ENCODE peak calls at places on chromosomes 1 and 21, in nine cellular contexts. M is iPS DF 6.9; Q is ELR; I is HTR-8/SVneo; B is EH; K is A549; Z is stimulated activated CD4-positive, alpha-beta T cell treated with anti-CD3 and anti-CD28 coated beads, Interleukin-1b, Interleukin-23, amount 100 ng/mL, for 4 hours; J is Right ventricle myocardium superior; P is DMS 273 treated with DMSO at 0.1 percent for 48 hours. W is an unnamed sample.

GRCh38 chr1:234292548-234292947 is 80.7 kb upstream of the COA6 start:
- DNase-seq in M (no peak), Q (no peak), I (no peak), B (no peak), K (no peak), Z (no peak), J (no peak), P (no peak), W (no peak)

GRCh38 chr1:223401873-223402789 is 8.9 kb downstream of the CCDC185 start:
- DNase-seq in M (no peak), Q (peak), I (no peak), B (peak), K (peak), Z (no peak), J (no peak), P (no peak), W (no peak)

GRCh38 chr1:229079196-229079595 is 191.7 kb upstream of the RAB4A start:
- DNase-seq in M (no peak), Q (no peak), I (no peak), B (no peak), K (no peak), Z (no peak), J (no peak), P (no peak), W (no peak)

GRCh38 chr1:188140958-188141357 is 1312.2 kb downstream of the PLA2G4A start:
- DNase-seq in M (no peak), Q (no peak), I (no peak), B (no peak), K (no peak), Z (no peak), J (no peak), P (peak), W (no peak)

GRCh38 chr21:24470852-24471251 is 1136.4 kb downstream of the MRPL39 start:
- DNase-seq in M (no peak), Q (no peak), I (no peak), B (no peak), K (no peak), Z (no peak), J (no peak), P (no peak), W (no peak)

GRCh38 chr1:159000627-159001026 is 9.1 kb upstream of the IFI16 start:
- DNase-seq in M (no peak), Q (peak), I (peak), B (peak), K (peak), Z (no peak), J (peak), P (peak), W (peak)

GRCh38 chr1:226414098-226414698 is 6.3 kb upstream of the PARP1 start:
- DNase-seq in M (no peak), Q (no peak), I (no peak), B (no peak), K (no peak), Z (no peak), J (no peak), P (no peak), W (no peak)

GRCh38 chr1:168381850-168382249 is 101.2 kb downstream of the TBX19 start:
- DNase-seq in M (no peak), Q (no peak), I (no peak), B (no peak), K (no peak), Z (no peak), J (no peak), P (no peak), W (no peak)

GRCh38 chr1:181469829-181470228 is 13.5 kb upstream of the CACNA1E start:
- DNase-seq in M (no peak), Q (peak), I (peak), B (peak), K (peak), Z (no peak), J (no peak), P (no peak), W (no peak)

GRCh38 chr1:35881850-35882273 is 1.1 kb upstream of the AGO1 start:
- DNase-seq in M (no peak), Q (no peak), I (no peak), B (no peak), K (no peak), Z (no peak), J (no peak), P (no peak), W (no peak)

GRCh38 chr21:42255825-42256224 is 36.9 kb downstream of the ABCG1 start:
- DNase-seq in M (no peak), Q (no peak), I (no peak), B (no peak), K (no peak), Z (no peak), J (no peak), P (no peak), W (no peak)